ENCODE peak calls at places on chromosome 15, in nine cellular contexts. J is stimulated activated CD8-positive, alpha-beta memory T cell treated with anti-CD3 and anti-CD28 coated beads, Interleukin-4, amount 100 ng/mL, for 1 hour; I is hepatocyte; R is activated naive CD4-positive, alpha-beta T cell; H is tibial nerve; T is fibroblast of the conjunctiva; Q is hepatic stellate cell; D is fibroblast of lung; E is OCI-LY7. F is an unnamed sample.

GRCh38 chr15:28969511-28970085 is 83.8 kb downstream of the APBA2 start:
- DNase-seq in D (peak), R (no peak), I (no peak), Q (no peak), H (no peak), E (no peak), J (no peak), T (no peak), F (no peak)

GRCh38 chr15:29291067-29291466 is 21.4 kb upstream of the NSMCE3 start:
- DNase-seq in I (no peak), Q (no peak), T (no peak), H (no peak), E (no peak), D (no peak), J (no peak), R (no peak), F (no peak)

GRCh38 chr15:90402806-90403205 is 14.8 kb downstream of the IQGAP1 start:
- DNase-seq in T (no peak), D (peak), H (no peak), I (no peak), R (no peak), J (no peak), E (no peak), Q (no peak), F (no peak)

GRCh38 chr15:35545316-35545824 is 595 bp downstream of the DPH6 start:
- DNase-seq in R (no peak), T (peak), D (peak), Q (peak), I (peak), E (peak), J (no peak), H (no peak), F (peak)

GRCh38 chr15:52730163-52730562 is 51.0 kb upstream of the ATOSA start:
- DNase-seq in H (no peak), Q (no peak), T (no peak), D (peak), J (no peak), I (no peak), R (no peak), E (peak), F (no peak)

GRCh38 chr15:77010312-77010686 is 15.4 kb downstream of the PSTPIP1 start:
- DNase-seq in R (no peak), T (no peak), D (no peak), I (no peak), E (no peak), J (no peak), Q (no peak), H (no peak), F (no peak)

GRCh38 chr15:25175033-25175788 is 220.4 kb downstream of the SNRPN start:
- DNase-seq in T (no peak), D (no peak), R (no peak), H (no peak), Q (no peak), J (no peak), E (no peak), I (peak), F (no peak)

GRCh38 chr15:66786708-66787471 is 84.9 kb downstream of the SMAD6 start:
- DNase-seq in R (no peak), I (no peak), D (no peak), Q (no peak), T (no peak), E (no peak), J (no peak), H (no peak), F (no peak)

GRCh38 chr15:60507596-60508424 is 28.9 kb upstream of the ICE2 start:
- DNase-seq in D (peak), H (no peak), T (peak), E (peak), J (no peak), Q (peak), I (peak), R (no peak), F (peak)

GRCh38 chr15:77616072-77616471 is 16.6 kb downstream of the LINGO1 start:
- DNase-seq in J (no peak), R (no peak), E (no peak), D (no peak), T (no peak), Q (no peak), I (no peak), H (no peak), F (no peak)

GRCh38 chr15:90837052-90837621 is 31.3 kb upstream of the FURIN start:
- DNase-seq in E (no peak), D (no peak), H (no peak), I (peak), R (no peak), T (no peak), Q (no peak), J (no peak), F (no peak)

GRCh38 chr15:57190208-57190607 is 186.1 kb upstream of the CGNL1 start:
- DNase-seq in R (no peak), H (no peak), D (no peak), E (no peak), T (no peak), J (no peak), Q (no peak), I (no peak), F (no peak)

GRCh38 chr15:62545392-62546227 is 380.5 kb upstream of the C2CD4B start:
- DNase-seq in H (peak), Q (no peak), I (no peak), R (no peak), D (peak), T (peak), J (no peak), E (no peak), F (peak)

GRCh38 chr15:90064931-90065681 is 37.2 kb downstream of the IDH2 start:
- DNase-seq in J (no peak), Q (peak), T (no peak), H (no peak), E (no peak), D (no peak), R (no peak), I (no peak), F (no peak)

GRCh38 chr15:70062321-70062956 is 35.3 kb downstream of the TLE3 start:
- DNase-seq in T (peak), H (peak), Q (no peak), J (no peak), E (no peak), D (peak), I (peak), R (no peak), F (peak)

GRCh38 chr15:59622289-59622688 is 10.7 kb downstream of the GCNT3 start:
- DNase-seq in J (no peak), H (no peak), Q (peak), D (peak), I (peak), T (peak), R (no peak), E (peak), F (peak)

GRCh38 chr15:66387176-66388056 is 704 bp downstream of the MAP2K1 start:
- DNase-seq in D (peak), Q (peak), R (peak), I (peak), J (peak), E (peak), H (peak), T (no peak), F (no peak)

GRCh38 chr15:64883997-64884511 is 27.6 kb upstream of the ANKDD1A start:
- DNase-seq in E (no peak), R (peak), D (peak), H (peak), T (no peak), I (peak), J (no peak), Q (peak), F (peak)

GRCh38 chr15:24627443-24627842 is 48.1 kb upstream of the NPAP1 start:
- DNase-seq in T (no peak), R (no peak), E (no peak), H (no peak), J (no peak), I (no peak), Q (no peak), D (no peak), F (no peak)

GRCh38 chr15:91465696-91466095 is 365.6 kb downstream of the SV2B start:
- DNase-seq in T (no peak), H (no peak), E (no peak), Q (no peak), D (no peak), I (no peak), R (no peak), J (no peak), F (no peak)

GRCh38 chr15:57213783-57214366 is 162.4 kb upstream of the CGNL1 start:
- DNase-seq in T (peak), E (peak), J (no peak), Q (no peak), H (no peak), R (no peak), D (peak), I (peak), F (no peak)

GRCh38 chr15:96087180-96087886 is 243.2 kb upstream of the NR2F2 start:
- DNase-seq in I (no peak), E (no peak), T (no peak), R (no peak), J (no peak), Q (no peak), H (no peak), D (no peak), F (no peak)

GRCh38 chr15:93861413-93861812 is 369.9 kb upstream of the MCTP2 start:
- DNase-seq in E (no peak), T (no peak), R (no peak), D (peak), I (no peak), H (no peak), J (no peak), Q (no peak), F (no peak)

GRCh38 chr15:77094397-77095030 is 23.6 kb upstream of the TSPAN3 start:
- DNase-seq in D (no peak), E (peak), H (no peak), Q (no peak), I (no peak), J (no peak), R (no peak), T (no peak), F (no peak)

GRCh38 chr15:80562033-80562432 is 133.1 kb upstream of the ABHD17C start:
- DNase-seq in Q (no peak), I (no peak), E (no peak), T (no peak), R (no peak), D (no peak), J (no peak), H (no peak), F (peak)

GRCh38 chr15:62966294-62966693 is 76.3 kb upstream of the TPM1 start:
- DNase-seq in R (no peak), H (no peak), J (no peak), Q (no peak), D (no peak), T (no peak), E (no peak), I (no peak), F (no peak)

GRCh38 chr15:63833246-63833696 is 477 bp downstream of the HERC1 start:
- DNase-seq in R (no peak), T (no peak), Q (peak), J (no peak), I (peak), D (peak), E (peak), H (no peak), F (no peak)

GRCh38 chr15:90594297-90594696 is 64.6 kb downstream of the CRTC3 start:
- DNase-seq in D (peak), R (peak), I (no peak), T (no peak), E (peak), Q (no peak), J (peak), H (peak), F (no peak)

F was measured in foreskin melanocyte.